ENCODE peak calls at places on chromosomes 2 and 18, in seven cellular contexts. One of them, this sample, is unnamed.

GRCh38 chr2:14064346-14064745 is 568.2 kb upstream of the LRATD1 start:
- DNase-seq in astrocyte: no peak
- DNase-seq in breast epithelium: no peak
- DNase-seq in heart right ventricle: no peak
- DNase-seq in AG04450: no peak
- DNase-seq in kidney epithelial cell: no peak
- DNase-seq in bronchial epithelial cell: no peak
- DNase-seq in this sample: no peak

GRCh38 chr18:63405986-63406385 is 16.3 kb downstream of the VPS4B start:
- DNase-seq in bronchial epithelial cell: no peak
- DNase-seq in kidney epithelial cell: no peak
- DNase-seq in breast epithelium: no peak
- DNase-seq in astrocyte: no peak
- DNase-seq in AG04450: no peak
- DNase-seq in heart right ventricle: peak
- DNase-seq in this sample: no peak

GRCh38 chr18:25289040-25289631 is 62.8 kb downstream of the ZNF521 start:
- DNase-seq in astrocyte: peak
- DNase-seq in breast epithelium: no peak
- DNase-seq in bronchial epithelial cell: peak
- DNase-seq in AG04450: peak
- DNase-seq in heart right ventricle: peak
- DNase-seq in kidney epithelial cell: peak
- DNase-seq in this sample: peak

GRCh38 chr2:47735912-47736311 is 47.0 kb upstream of the MSH6 start:
- DNase-seq in kidney epithelial cell: no peak
- DNase-seq in AG04450: no peak
- DNase-seq in breast epithelium: no peak
- DNase-seq in astrocyte: no peak
- DNase-seq in bronchial epithelial cell: no peak
- DNase-seq in heart right ventricle: no peak
- DNase-seq in this sample: no peak

GRCh38 chr2:107384426-107384825 is 442.3 kb upstream of the RGPD4 start:
- DNase-seq in astrocyte: no peak
- DNase-seq in breast epithelium: no peak
- DNase-seq in kidney epithelial cell: no peak
- DNase-seq in AG04450: no peak
- DNase-seq in heart right ventricle: no peak
- DNase-seq in bronchial epithelial cell: no peak
- DNase-seq in this sample: no peak

GRCh38 chr2:206158563-206159345 is 490 bp downstream of the NDUFS1 start:
- DNase-seq in heart right ventricle: no peak
- DNase-seq in kidney epithelial cell: no peak
- DNase-seq in AG04450: no peak
- DNase-seq in astrocyte: peak
- DNase-seq in breast epithelium: no peak
- DNase-seq in bronchial epithelial cell: peak
- DNase-seq in this sample: peak

GRCh38 chr2:107303964-107304363 is 418.0 kb upstream of the ST6GAL2 start:
- DNase-seq in AG04450: no peak
- DNase-seq in astrocyte: no peak
- DNase-seq in bronchial epithelial cell: no peak
- DNase-seq in kidney epithelial cell: peak
- DNase-seq in heart right ventricle: no peak
- DNase-seq in breast epithelium: no peak
- DNase-seq in this sample: peak

GRCh38 chr18:48828713-48829442 is 121.9 kb downstream of the SMAD7 start:
- DNase-seq in AG04450: no peak
- DNase-seq in heart right ventricle: peak
- DNase-seq in astrocyte: no peak
- DNase-seq in breast epithelium: peak
- DNase-seq in kidney epithelial cell: no peak
- DNase-seq in bronchial epithelial cell: no peak
- DNase-seq in this sample: no peak

GRCh38 chr2:150100311-150100710 is 387.2 kb downstream of the RND3 start:
- DNase-seq in breast epithelium: no peak
- DNase-seq in AG04450: no peak
- DNase-seq in kidney epithelial cell: no peak
- DNase-seq in astrocyte: no peak
- DNase-seq in heart right ventricle: no peak
- DNase-seq in bronchial epithelial cell: no peak
- DNase-seq in this sample: no peak

GRCh38 chr2:30456106-30456505 is 9.1 kb downstream of the LCLAT1 start:
- DNase-seq in astrocyte: no peak
- DNase-seq in AG04450: no peak
- DNase-seq in heart right ventricle: no peak
- DNase-seq in kidney epithelial cell: no peak
- DNase-seq in breast epithelium: no peak
- DNase-seq in bronchial epithelial cell: no peak
- DNase-seq in this sample: no peak

GRCh38 chr2:30456578-30456977 is 9.5 kb downstream of the LCLAT1 start:
- DNase-seq in bronchial epithelial cell: no peak
- DNase-seq in kidney epithelial cell: no peak
- DNase-seq in heart right ventricle: no peak
- DNase-seq in astrocyte: no peak
- DNase-seq in AG04450: no peak
- DNase-seq in breast epithelium: no peak
- DNase-seq in this sample: no peak

GRCh38 chr2:30455339-30455738 is 8.3 kb downstream of the LCLAT1 start:
- DNase-seq in astrocyte: no peak
- DNase-seq in heart right ventricle: no peak
- DNase-seq in bronchial epithelial cell: no peak
- DNase-seq in breast epithelium: no peak
- DNase-seq in AG04450: no peak
- DNase-seq in kidney epithelial cell: no peak
- DNase-seq in this sample: no peak

GRCh38 chr2:30453498-30453897 is 6.5 kb downstream of the LCLAT1 start:
- DNase-seq in AG04450: no peak
- DNase-seq in kidney epithelial cell: no peak
- DNase-seq in astrocyte: no peak
- DNase-seq in heart right ventricle: no peak
- DNase-seq in bronchial epithelial cell: no peak
- DNase-seq in breast epithelium: no peak
- DNase-seq in this sample: no peak

DNA sequence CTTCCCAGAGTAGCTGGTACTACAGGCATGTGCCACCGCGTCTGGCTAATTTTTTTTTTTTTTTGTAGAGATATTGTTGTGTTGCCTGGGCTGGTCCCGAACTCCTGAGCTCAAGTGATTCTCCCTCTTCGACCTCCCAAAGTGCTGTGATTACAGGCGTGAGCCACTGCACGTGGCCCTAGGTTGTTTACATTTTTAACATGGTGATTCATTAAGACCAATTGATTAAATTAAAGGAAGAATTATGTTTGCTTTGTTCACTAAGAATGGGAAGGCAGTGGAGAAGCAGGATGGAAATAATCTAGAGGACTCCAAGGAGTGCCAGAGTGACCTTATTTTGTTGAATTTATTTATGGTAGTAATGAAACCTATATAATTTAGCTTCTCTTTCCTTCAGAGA is 7.5 kb downstream of the LCLAT1 start:
- DNase-seq in breast epithelium: no peak
- DNase-seq in bronchial epithelial cell: peak
- DNase-seq in AG04450: no peak
- DNase-seq in astrocyte: no peak
- DNase-seq in heart right ventricle: no peak
- DNase-seq in kidney epithelial cell: no peak
- DNase-seq in this sample: no peak
- H3K4me3 ChIP-seq in breast epithelium: no peak
- H3K4me3 ChIP-seq in bronchial epithelial cell: no peak
- H3K4me3 ChIP-seq in AG04450: no peak
- H3K4me3 ChIP-seq in astrocyte: no peak
- H3K4me3 ChIP-seq in heart right ventricle: no peak
- H3K4me3 ChIP-seq in kidney epithelial cell: no peak
- H3K4me3 ChIP-seq in this sample: no peak

GRCh38 chr2:116211719-116212118 is 1602.8 kb upstream of the DDX18 start:
- DNase-seq in heart right ventricle: no peak
- DNase-seq in kidney epithelial cell: no peak
- DNase-seq in AG04450: no peak
- DNase-seq in bronchial epithelial cell: no peak
- DNase-seq in breast epithelium: no peak
- DNase-seq in astrocyte: no peak
- DNase-seq in this sample: no peak
- TF ChIP-seq CTCF in heart right ventricle: no peak
- TF ChIP-seq CTCF in kidney epithelial cell: no peak
- TF ChIP-seq CTCF in AG04450: no peak
- TF ChIP-seq CTCF in bronchial epithelial cell: no peak
- TF ChIP-seq CTCF in breast epithelium: no peak
- TF ChIP-seq CTCF in astrocyte: no peak
- TF ChIP-seq CTCF in this sample: no peak

GRCh38 chr2:237700583-237701032 is 73.2 kb downstream of the LRRFIP1 start:
- DNase-seq in bronchial epithelial cell: peak
- DNase-seq in AG04450: no peak
- DNase-seq in kidney epithelial cell: peak
- DNase-seq in astrocyte: peak
- DNase-seq in heart right ventricle: peak
- DNase-seq in breast epithelium: no peak
- DNase-seq in this sample: peak

GRCh38 chr2:237702439-237703397 is 75.3 kb downstream of the LRRFIP1 start:
- DNase-seq in kidney epithelial cell: no peak
- DNase-seq in AG04450: no peak
- DNase-seq in bronchial epithelial cell: no peak
- DNase-seq in astrocyte: peak
- DNase-seq in breast epithelium: no peak
- DNase-seq in heart right ventricle: peak
- DNase-seq in this sample: peak

GRCh38 chr2:237701859-237702370 is 74.5 kb downstream of the LRRFIP1 start:
- DNase-seq in heart right ventricle: no peak
- DNase-seq in AG04450: no peak
- DNase-seq in bronchial epithelial cell: no peak
- DNase-seq in astrocyte: no peak
- DNase-seq in kidney epithelial cell: no peak
- DNase-seq in breast epithelium: no peak
- DNase-seq in this sample: no peak

GRCh38 chr2:237699870-237700582 is 72.6 kb downstream of the LRRFIP1 start:
- DNase-seq in kidney epithelial cell: no peak
- DNase-seq in AG04450: no peak
- DNase-seq in breast epithelium: no peak
- DNase-seq in heart right ventricle: no peak
- DNase-seq in astrocyte: no peak
- DNase-seq in bronchial epithelial cell: no peak
- DNase-seq in this sample: no peak

DNA sequence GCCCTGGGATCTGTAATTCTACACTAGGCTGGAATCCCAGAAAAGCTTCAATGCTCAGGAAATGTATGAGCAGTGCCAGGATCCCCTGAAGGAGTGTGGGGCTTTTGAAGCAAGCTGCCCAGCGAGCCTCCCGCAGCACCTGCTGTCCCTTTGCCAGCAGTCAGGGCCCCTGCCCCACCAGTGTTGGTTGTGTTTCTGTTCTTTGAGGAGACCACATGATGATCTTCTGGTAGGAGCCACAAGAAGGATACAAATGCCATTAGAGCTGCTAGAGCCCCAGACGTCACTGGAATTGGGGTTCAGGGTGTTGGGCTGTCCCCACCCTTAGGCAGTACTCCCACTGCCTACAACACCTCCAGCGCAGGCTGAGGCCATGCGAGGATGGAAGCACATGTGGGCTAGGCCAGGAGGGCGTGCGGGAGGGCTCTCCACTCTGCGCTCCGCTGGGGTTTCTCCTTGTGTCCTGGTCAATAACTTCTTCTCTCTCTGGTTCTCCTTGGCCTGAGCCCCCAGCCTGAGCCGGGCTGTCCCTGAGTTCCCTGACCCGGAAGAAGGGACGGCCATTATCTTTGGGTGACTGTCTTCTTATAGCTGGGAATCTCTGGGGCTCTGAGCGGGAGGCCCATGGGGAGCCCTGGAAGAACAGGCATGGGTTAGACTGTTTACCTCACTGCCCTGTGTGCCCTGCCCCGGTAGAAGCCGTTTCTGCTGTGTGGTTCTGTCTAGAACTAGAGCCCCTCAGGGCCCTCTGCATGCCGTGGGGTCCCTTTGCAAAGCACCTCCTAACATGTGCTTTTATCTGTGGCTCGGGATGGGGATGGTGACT is 73.9 kb downstream of the LRRFIP1 start:
- DNase-seq in kidney epithelial cell: no peak
- DNase-seq in AG04450: no peak
- DNase-seq in astrocyte: no peak
- DNase-seq in heart right ventricle: no peak
- DNase-seq in bronchial epithelial cell: no peak
- DNase-seq in breast epithelium: no peak
- DNase-seq in this sample: no peak
- H3K4me3 ChIP-seq in kidney epithelial cell: no peak
- H3K4me3 ChIP-seq in AG04450: no peak
- H3K4me3 ChIP-seq in astrocyte: peak
- H3K4me3 ChIP-seq in heart right ventricle: no peak
- H3K4me3 ChIP-seq in bronchial epithelial cell: no peak
- H3K4me3 ChIP-seq in breast epithelium: no peak
- H3K4me3 ChIP-seq in this sample: no peak

GRCh38 chr2:233303252-233303651 is 4.4 kb upstream of the SAG start:
- DNase-seq in kidney epithelial cell: no peak
- DNase-seq in breast epithelium: no peak
- DNase-seq in heart right ventricle: no peak
- DNase-seq in AG04450: no peak
- DNase-seq in bronchial epithelial cell: no peak
- DNase-seq in astrocyte: no peak
- DNase-seq in this sample: no peak
- TF ChIP-seq CTCF in kidney epithelial cell: no peak
- TF ChIP-seq CTCF in breast epithelium: no peak
- TF ChIP-seq CTCF in heart right ventricle: no peak
- TF ChIP-seq CTCF in AG04450: no peak
- TF ChIP-seq CTCF in bronchial epithelial cell: no peak
- TF ChIP-seq CTCF in astrocyte: no peak
- TF ChIP-seq CTCF in this sample: no peak

This sample was measured in choroid plexus epithelial cell.